ENCODE peak calls at places on chromosomes 7 and 10, in ten cellular contexts. One of them, this sample, is unnamed.

GRCh38 chr10:89555688-89556445 is 20.5 kb upstream of the SLC16A12 start:
- DNase-seq in colonic mucosa: no peak
- DNase-seq in neural crest cell: no peak
- DNase-seq in tibial artery: no peak
- DNase-seq in IMR-90: peak
- DNase-seq in progenitor cell of endocrine pancreas: no peak
- DNase-seq in epithelial cell of proximal tubule: peak
- DNase-seq in cardiac muscle cell: peak
- DNase-seq in astrocyte of the spinal cord: peak
- DNase-seq in kidney epithelial cell: no peak
- DNase-seq in this sample: no peak

GRCh38 chr7:50851451-50851850 is 68.8 kb upstream of the GRB10 start:
- DNase-seq in colonic mucosa: no peak
- DNase-seq in neural crest cell: no peak
- DNase-seq in tibial artery: no peak
- DNase-seq in IMR-90: peak
- DNase-seq in progenitor cell of endocrine pancreas: no peak
- DNase-seq in epithelial cell of proximal tubule: peak
- DNase-seq in cardiac muscle cell: peak
- DNase-seq in astrocyte of the spinal cord: peak
- DNase-seq in kidney epithelial cell: no peak
- DNase-seq in this sample: no peak

GRCh38 chr7:136911362-136911761 is 42.9 kb downstream of the CHRM2 start:
- DNase-seq in colonic mucosa: no peak
- DNase-seq in neural crest cell: no peak
- DNase-seq in tibial artery: no peak
- DNase-seq in IMR-90: peak
- DNase-seq in progenitor cell of endocrine pancreas: no peak
- DNase-seq in epithelial cell of proximal tubule: no peak
- DNase-seq in cardiac muscle cell: no peak
- DNase-seq in astrocyte of the spinal cord: peak
- DNase-seq in kidney epithelial cell: no peak
- DNase-seq in this sample: no peak

GRCh38 chr7:71457881-71458590 is 326.1 kb downstream of the GALNT17 start:
- DNase-seq in colonic mucosa: no peak
- DNase-seq in neural crest cell: no peak
- DNase-seq in tibial artery: no peak
- DNase-seq in IMR-90: no peak
- DNase-seq in progenitor cell of endocrine pancreas: no peak
- DNase-seq in epithelial cell of proximal tubule: no peak
- DNase-seq in cardiac muscle cell: no peak
- DNase-seq in astrocyte of the spinal cord: no peak
- DNase-seq in kidney epithelial cell: no peak
- DNase-seq in this sample: no peak

GRCh38 chr7:130356121-130356759 is 11.6 kb downstream of the CPA5 start:
- DNase-seq in colonic mucosa: no peak
- DNase-seq in neural crest cell: no peak
- DNase-seq in tibial artery: no peak
- DNase-seq in IMR-90: peak
- DNase-seq in progenitor cell of endocrine pancreas: peak
- DNase-seq in epithelial cell of proximal tubule: peak
- DNase-seq in cardiac muscle cell: peak
- DNase-seq in astrocyte of the spinal cord: peak
- DNase-seq in kidney epithelial cell: peak
- DNase-seq in this sample: peak

GRCh38 chr10:66809402-66809801 is 116.4 kb upstream of the LRRTM3 start:
- DNase-seq in colonic mucosa: no peak
- DNase-seq in neural crest cell: no peak
- DNase-seq in tibial artery: no peak
- DNase-seq in IMR-90: no peak
- DNase-seq in progenitor cell of endocrine pancreas: no peak
- DNase-seq in epithelial cell of proximal tubule: no peak
- DNase-seq in cardiac muscle cell: no peak
- DNase-seq in astrocyte of the spinal cord: no peak
- DNase-seq in kidney epithelial cell: no peak
- DNase-seq in this sample: no peak

GRCh38 chr10:50577681-50578350 is 45.9 kb downstream of the SGMS1 start:
- DNase-seq in colonic mucosa: peak
- DNase-seq in neural crest cell: no peak
- DNase-seq in tibial artery: no peak
- DNase-seq in IMR-90: peak
- DNase-seq in progenitor cell of endocrine pancreas: no peak
- DNase-seq in epithelial cell of proximal tubule: no peak
- DNase-seq in cardiac muscle cell: peak
- DNase-seq in astrocyte of the spinal cord: peak
- DNase-seq in kidney epithelial cell: no peak
- DNase-seq in this sample: no peak

GRCh38 chr7:45217358-45217757 is 59.8 kb downstream of the RAMP3 start:
- DNase-seq in colonic mucosa: no peak
- DNase-seq in neural crest cell: peak
- DNase-seq in tibial artery: no peak
- DNase-seq in IMR-90: no peak
- DNase-seq in progenitor cell of endocrine pancreas: no peak
- DNase-seq in epithelial cell of proximal tubule: no peak
- DNase-seq in cardiac muscle cell: peak
- DNase-seq in astrocyte of the spinal cord: no peak
- DNase-seq in kidney epithelial cell: no peak
- DNase-seq in this sample: no peak

GRCh38 chr7:2530076-2530967 is 10.7 kb downstream of the LFNG start:
- DNase-seq in colonic mucosa: peak
- DNase-seq in neural crest cell: no peak
- DNase-seq in tibial artery: no peak
- DNase-seq in IMR-90: no peak
- DNase-seq in progenitor cell of endocrine pancreas: no peak
- DNase-seq in epithelial cell of proximal tubule: no peak
- DNase-seq in cardiac muscle cell: no peak
- DNase-seq in astrocyte of the spinal cord: no peak
- DNase-seq in kidney epithelial cell: no peak
- DNase-seq in this sample: no peak

DNA sequence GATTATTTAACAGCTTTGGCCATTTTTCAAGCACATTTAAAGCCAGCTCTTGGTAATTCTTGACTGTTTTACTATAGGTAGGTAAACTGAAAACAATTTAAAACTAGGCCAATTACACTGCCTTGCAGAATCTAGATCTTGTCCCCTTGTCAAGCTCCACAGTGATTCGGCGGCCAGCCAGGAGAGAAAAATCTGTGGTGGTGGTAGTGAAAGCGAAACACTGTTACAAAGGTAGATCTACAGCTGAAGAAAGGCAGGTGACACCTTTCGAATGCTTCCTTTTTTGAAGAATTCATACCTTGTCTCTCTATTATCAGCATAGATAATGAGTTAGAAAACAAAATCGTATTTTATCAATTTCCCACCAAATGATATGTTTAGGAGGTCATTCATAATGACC is 218.3 kb downstream of the POU6F2 start:
- DNase-seq in colonic mucosa: no peak
- DNase-seq in neural crest cell: no peak
- DNase-seq in tibial artery: no peak
- DNase-seq in IMR-90: no peak
- DNase-seq in progenitor cell of endocrine pancreas: no peak
- DNase-seq in epithelial cell of proximal tubule: no peak
- DNase-seq in cardiac muscle cell: no peak
- DNase-seq in astrocyte of the spinal cord: no peak
- DNase-seq in kidney epithelial cell: no peak
- DNase-seq in this sample: no peak
- TF ChIP-seq CTCF in colonic mucosa: no peak
- TF ChIP-seq CTCF in neural crest cell: no peak
- TF ChIP-seq CTCF in tibial artery: no peak
- TF ChIP-seq CTCF in IMR-90: no peak
- TF ChIP-seq CTCF in progenitor cell of endocrine pancreas: no peak
- TF ChIP-seq CTCF in epithelial cell of proximal tubule: no peak
- TF ChIP-seq CTCF in cardiac muscle cell: no peak
- TF ChIP-seq CTCF in astrocyte of the spinal cord: no peak
- TF ChIP-seq CTCF in kidney epithelial cell: no peak
- TF ChIP-seq CTCF in this sample: no peak

GRCh38 chr10:101492814-101493213 is 95.2 kb downstream of the POLL start:
- DNase-seq in colonic mucosa: no peak
- DNase-seq in neural crest cell: no peak
- DNase-seq in tibial artery: no peak
- DNase-seq in IMR-90: no peak
- DNase-seq in progenitor cell of endocrine pancreas: no peak
- DNase-seq in epithelial cell of proximal tubule: no peak
- DNase-seq in cardiac muscle cell: no peak
- DNase-seq in astrocyte of the spinal cord: no peak
- DNase-seq in kidney epithelial cell: no peak
- DNase-seq in this sample: no peak

GRCh38 chr10:101494650-101495049 is 93.4 kb downstream of the POLL start:
- DNase-seq in colonic mucosa: no peak
- DNase-seq in neural crest cell: no peak
- DNase-seq in tibial artery: no peak
- DNase-seq in IMR-90: no peak
- DNase-seq in progenitor cell of endocrine pancreas: no peak
- DNase-seq in epithelial cell of proximal tubule: no peak
- DNase-seq in cardiac muscle cell: no peak
- DNase-seq in astrocyte of the spinal cord: no peak
- DNase-seq in kidney epithelial cell: no peak
- DNase-seq in this sample: no peak

GRCh38 chr10:101493782-101494281 is 94.2 kb downstream of the POLL start:
- DNase-seq in colonic mucosa: no peak
- DNase-seq in neural crest cell: no peak
- DNase-seq in tibial artery: no peak
- DNase-seq in IMR-90: no peak
- DNase-seq in progenitor cell of endocrine pancreas: no peak
- DNase-seq in epithelial cell of proximal tubule: peak
- DNase-seq in cardiac muscle cell: no peak
- DNase-seq in astrocyte of the spinal cord: no peak
- DNase-seq in kidney epithelial cell: no peak
- DNase-seq in this sample: no peak

GRCh38 chr10:101493249-101493648 is 94.8 kb downstream of the POLL start:
- DNase-seq in colonic mucosa: no peak
- DNase-seq in neural crest cell: no peak
- DNase-seq in tibial artery: no peak
- DNase-seq in IMR-90: no peak
- DNase-seq in progenitor cell of endocrine pancreas: no peak
- DNase-seq in epithelial cell of proximal tubule: no peak
- DNase-seq in cardiac muscle cell: no peak
- DNase-seq in astrocyte of the spinal cord: no peak
- DNase-seq in kidney epithelial cell: no peak
- DNase-seq in this sample: no peak

GRCh38 chr10:101495324-101495925 is 92.6 kb downstream of the POLL start:
- DNase-seq in colonic mucosa: no peak
- DNase-seq in neural crest cell: no peak
- DNase-seq in tibial artery: no peak
- DNase-seq in IMR-90: peak
- DNase-seq in progenitor cell of endocrine pancreas: no peak
- DNase-seq in epithelial cell of proximal tubule: no peak
- DNase-seq in cardiac muscle cell: peak
- DNase-seq in astrocyte of the spinal cord: no peak
- DNase-seq in kidney epithelial cell: no peak
- DNase-seq in this sample: no peak
- TF ChIP-seq CTCF in colonic mucosa: no peak
- TF ChIP-seq CTCF in neural crest cell: peak
- TF ChIP-seq CTCF in tibial artery: no peak
- TF ChIP-seq CTCF in IMR-90: peak
- TF ChIP-seq CTCF in progenitor cell of endocrine pancreas: peak
- TF ChIP-seq CTCF in epithelial cell of proximal tubule: peak
- TF ChIP-seq CTCF in cardiac muscle cell: peak
- TF ChIP-seq CTCF in astrocyte of the spinal cord: peak
- TF ChIP-seq CTCF in kidney epithelial cell: peak
- TF ChIP-seq CTCF in this sample: no peak

DNA sequence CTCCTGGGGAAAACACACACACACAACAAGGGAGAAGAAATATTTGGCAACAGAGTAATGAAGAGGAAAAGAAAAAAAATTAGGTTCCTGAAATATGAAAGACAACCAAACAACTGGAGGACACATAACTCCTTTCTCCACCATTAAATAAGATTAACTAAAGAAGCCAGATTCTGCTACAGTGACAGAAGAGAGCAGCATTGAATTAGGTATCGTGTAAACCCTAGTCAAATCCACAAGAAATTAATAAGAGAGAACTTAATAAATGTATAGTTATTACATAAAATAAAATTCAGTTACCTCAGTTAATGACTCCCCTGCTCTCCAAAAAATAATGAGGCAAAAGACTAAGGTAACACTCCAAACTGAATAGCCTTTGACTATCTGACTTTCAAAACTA is 306.7 kb downstream of the CRPPA start:
- DNase-seq in colonic mucosa: no peak
- DNase-seq in neural crest cell: no peak
- DNase-seq in tibial artery: no peak
- DNase-seq in IMR-90: peak
- DNase-seq in progenitor cell of endocrine pancreas: no peak
- DNase-seq in epithelial cell of proximal tubule: no peak
- DNase-seq in cardiac muscle cell: peak
- DNase-seq in astrocyte of the spinal cord: peak
- DNase-seq in kidney epithelial cell: no peak
- DNase-seq in this sample: no peak
- TF ChIP-seq CTCF in colonic mucosa: no peak
- TF ChIP-seq CTCF in neural crest cell: peak
- TF ChIP-seq CTCF in tibial artery: no peak
- TF ChIP-seq CTCF in IMR-90: peak
- TF ChIP-seq CTCF in progenitor cell of endocrine pancreas: no peak
- TF ChIP-seq CTCF in epithelial cell of proximal tubule: peak
- TF ChIP-seq CTCF in cardiac muscle cell: peak
- TF ChIP-seq CTCF in astrocyte of the spinal cord: peak
- TF ChIP-seq CTCF in kidney epithelial cell: no peak
- TF ChIP-seq CTCF in this sample: peak

GRCh38 chr7:15723840-15724239 is 37.4 kb upstream of the MEOX2 start:
- DNase-seq in colonic mucosa: no peak
- DNase-seq in neural crest cell: no peak
- DNase-seq in tibial artery: no peak
- DNase-seq in IMR-90: no peak
- DNase-seq in progenitor cell of endocrine pancreas: no peak
- DNase-seq in epithelial cell of proximal tubule: no peak
- DNase-seq in cardiac muscle cell: no peak
- DNase-seq in astrocyte of the spinal cord: no peak
- DNase-seq in kidney epithelial cell: no peak
- DNase-seq in this sample: no peak

GRCh38 chr7:15725036-15725435 is 38.6 kb upstream of the MEOX2 start:
- DNase-seq in colonic mucosa: no peak
- DNase-seq in neural crest cell: no peak
- DNase-seq in tibial artery: no peak
- DNase-seq in IMR-90: no peak
- DNase-seq in progenitor cell of endocrine pancreas: no peak
- DNase-seq in epithelial cell of proximal tubule: no peak
- DNase-seq in cardiac muscle cell: no peak
- DNase-seq in astrocyte of the spinal cord: no peak
- DNase-seq in kidney epithelial cell: no peak
- DNase-seq in this sample: no peak

DNA sequence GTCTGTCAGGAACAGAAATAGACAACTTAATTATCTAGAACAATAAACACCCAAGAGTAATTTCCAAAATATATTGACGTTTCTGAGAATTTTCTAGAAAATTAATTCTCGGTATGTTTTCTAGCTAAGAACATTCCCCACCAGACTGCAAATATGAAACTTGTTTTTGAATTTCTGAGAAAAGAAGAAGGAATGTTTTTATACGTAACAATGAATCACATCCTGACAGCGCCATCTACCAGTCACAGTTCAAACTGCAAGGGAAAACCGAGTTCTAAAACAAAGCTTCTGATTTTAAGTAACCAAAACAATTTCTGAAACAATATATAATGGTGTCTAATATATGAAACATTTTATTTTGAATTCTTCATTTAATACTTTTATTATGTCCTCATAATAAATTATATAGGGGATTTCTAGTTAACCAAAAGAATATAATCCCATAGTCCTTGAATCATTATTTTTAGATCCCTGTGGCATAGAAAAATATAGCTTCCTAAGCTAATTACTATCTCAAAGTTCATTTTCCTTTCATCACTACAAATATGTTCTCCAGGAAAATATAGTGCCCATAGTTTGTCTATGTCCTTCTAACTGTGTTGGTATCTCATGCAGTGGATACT is 34.5 kb upstream of the MEOX2 start:
- DNase-seq in colonic mucosa: peak
- DNase-seq in neural crest cell: peak
- DNase-seq in tibial artery: no peak
- DNase-seq in IMR-90: peak
- DNase-seq in progenitor cell of endocrine pancreas: no peak
- DNase-seq in epithelial cell of proximal tubule: no peak
- DNase-seq in cardiac muscle cell: peak
- DNase-seq in astrocyte of the spinal cord: peak
- DNase-seq in kidney epithelial cell: no peak
- DNase-seq in this sample: no peak
- TF ChIP-seq CTCF in colonic mucosa: peak
- TF ChIP-seq CTCF in neural crest cell: peak
- TF ChIP-seq CTCF in tibial artery: peak
- TF ChIP-seq CTCF in IMR-90: peak
- TF ChIP-seq CTCF in progenitor cell of endocrine pancreas: peak
- TF ChIP-seq CTCF in epithelial cell of proximal tubule: peak
- TF ChIP-seq CTCF in cardiac muscle cell: peak
- TF ChIP-seq CTCF in astrocyte of the spinal cord: peak
- TF ChIP-seq CTCF in kidney epithelial cell: peak
- TF ChIP-seq CTCF in this sample: peak